ENCODE peak calls at places on chromosome 9, in eight cellular contexts. G is WTC11, B is GM20000, A is mucosa of descending colon, C is hepatocyte, T is MM.1S, Q is stomach, H is MCF 10A. U is an unnamed sample.

GRCh38 chr9:132411091-132411508 is 1.1 kb downstream of the CFAP77 start:
- DNase-seq in A (peak), G (peak), H (peak), C (peak), T (peak), Q (peak), B (peak), U (peak)

GRCh38 chr9:116945817-116946216 is 258.7 kb downstream of the TRIM32 start:
- DNase-seq in C (no peak), Q (no peak), H (no peak), G (no peak), B (no peak), T (no peak), A (no peak), U (peak)

GRCh38 chr9:125426926-125427325 is 165.3 kb downstream of the GAPVD1 start:
- DNase-seq in C (no peak), A (no peak), B (no peak), H (no peak), G (no peak), Q (no peak), T (no peak), U (no peak)

GRCh38 chr9:123861086-123861707 is 68.7 kb downstream of the DENND1A start:
- DNase-seq in A (no peak), B (no peak), C (no peak), G (no peak), T (no peak), Q (no peak), H (no peak), U (no peak)

GRCh38 chr9:22463205-22463604 is 16.6 kb downstream of the DMRTA1 start:
- DNase-seq in B (no peak), Q (no peak), G (no peak), H (no peak), A (no peak), T (no peak), C (no peak), U (no peak)

GRCh38 chr9:89655990-89656657 is 51.3 kb downstream of the GADD45G start:
- DNase-seq in H (no peak), B (no peak), Q (no peak), A (no peak), C (no peak), G (no peak), T (no peak), U (no peak)

GRCh38 chr9:36036780-36037579 is at the start of gene RECK:
- DNase-seq in A (peak), Q (peak), B (peak), C (peak), T (peak), H (peak), G (peak), U (peak)

GRCh38 chr9:20630241-20630943 is 8.1 kb upstream of the MLLT3 start:
- DNase-seq in C (no peak), T (no peak), A (no peak), B (no peak), Q (no peak), G (no peak), H (no peak), U (no peak)

GRCh38 chr9:123420560-123421210 is 64.7 kb downstream of the CRB2 start:
- DNase-seq in T (no peak), B (no peak), C (no peak), A (no peak), G (no peak), H (no peak), Q (no peak), U (peak)

GRCh38 chr9:14868772-14869583 is 41.2 kb downstream of the FREM1 start:
- DNase-seq in A (no peak), Q (no peak), H (no peak), G (no peak), C (no peak), T (no peak), B (no peak), U (no peak)

GRCh38 chr9:122223435-122223834 is 5.3 kb downstream of the LHX6 start:
- DNase-seq in B (no peak), Q (no peak), T (no peak), H (no peak), G (no peak), C (no peak), A (no peak), U (no peak)

GRCh38 chr9:113593682-113594281 is 130.3 kb downstream of the RGS3 start:
- DNase-seq in G (peak), A (peak), H (peak), C (peak), T (no peak), B (peak), Q (peak), U (no peak)

GRCh38 chr9:4970970-4971641 is 14.0 kb upstream of the JAK2 start:
- DNase-seq in C (no peak), G (no peak), Q (peak), T (peak), B (peak), H (no peak), A (no peak), U (peak)

GRCh38 chr9:37675661-37676060 is 24.9 kb downstream of the FRMPD1 start:
- DNase-seq in A (peak), H (no peak), T (no peak), G (no peak), B (no peak), Q (no peak), C (no peak), U (no peak)

GRCh38 chr9:9783211-9783610 is 829.6 kb downstream of the PTPRD start:
- DNase-seq in A (no peak), Q (no peak), T (no peak), G (no peak), B (no peak), C (no peak), H (no peak), U (no peak)

GRCh38 chr9:119369670-119370366 is 583 bp upstream of the BRINP1 start:
- DNase-seq in A (no peak), H (no peak), Q (no peak), B (no peak), T (no peak), C (no peak), G (no peak), U (no peak)

GRCh38 chr9:94865599-94866456 is 139.3 kb downstream of the AOPEP start:
- DNase-seq in A (no peak), H (no peak), B (no peak), G (no peak), C (peak), T (no peak), Q (peak), U (no peak)

GRCh38 chr9:116174347-116174746 is 20.8 kb downstream of the PAPPA start:
- DNase-seq in C (peak), H (peak), G (no peak), Q (no peak), A (no peak), B (no peak), T (no peak), U (no peak)

GRCh38 chr9:84140535-84141101 is 160.0 kb downstream of the RMI1 start:
- DNase-seq in B (no peak), H (no peak), Q (peak), G (peak), T (no peak), C (peak), A (peak), U (no peak)

GRCh38 chr9:99445377-99445891 is 223.4 kb downstream of the SEC61B start:
- DNase-seq in B (no peak), H (peak), G (no peak), T (no peak), C (peak), A (no peak), Q (no peak), U (no peak)

GRCh38 chr9:696332-697090 is 145.0 kb upstream of the DMRT1 start:
- DNase-seq in T (no peak), H (peak), G (no peak), C (peak), Q (no peak), B (no peak), A (no peak), U (no peak)

GRCh38 chr9:105063665-105064247 is 135.8 kb upstream of the ABCA1 start:
- DNase-seq in C (peak), A (no peak), Q (no peak), G (no peak), T (no peak), H (peak), B (no peak), U (peak)

GRCh38 chr9:116689633-116690032 is 2.5 kb downstream of the TRIM32 start:
- DNase-seq in H (no peak), T (no peak), B (no peak), G (no peak), Q (no peak), C (no peak), A (no peak), U (no peak)

GRCh38 chr9:99054581-99054980 is 50.3 kb upstream of the TGFBR1 start:
- DNase-seq in H (no peak), B (no peak), A (no peak), Q (no peak), G (no peak), T (no peak), C (no peak), U (no peak)

GRCh38 chr9:71962328-71962727 is 50.9 kb downstream of the C9orf85 start:
- DNase-seq in G (no peak), A (no peak), T (no peak), H (no peak), B (no peak), C (peak), Q (no peak), U (no peak)

GRCh38 chr9:9556865-9557803 is 1055.7 kb downstream of the PTPRD start:
- DNase-seq in G (peak), Q (no peak), H (no peak), A (no peak), C (no peak), B (no peak), T (peak), U (no peak)

GRCh38 chr9:133386338-133386737 is 10.2 kb downstream of the STKLD1 start:
- DNase-seq in C (no peak), Q (no peak), B (no peak), H (no peak), A (no peak), G (no peak), T (no peak), U (no peak)

GRCh38 chr9:131685753-131686706 is 53.8 kb downstream of the RAPGEF1 start:
- DNase-seq in C (no peak), Q (no peak), B (no peak), H (no peak), A (no peak), T (no peak), G (no peak), U (no peak)

GRCh38 chr9:125405938-125406811 is 144.5 kb downstream of the GAPVD1 start:
- DNase-seq in G (no peak), H (peak), Q (no peak), A (no peak), C (no peak), T (no peak), B (no peak), U (no peak)

GRCh38 chr9:96619491-96620154 is at the start of gene CDC14B:
- DNase-seq in G (peak), Q (peak), T (peak), B (peak), H (peak), C (peak), A (peak), U (no peak)

GRCh38 chr9:12818431-12819000 is 43.7 kb downstream of the LURAP1L start:
- DNase-seq in T (no peak), G (no peak), A (peak), C (peak), B (no peak), Q (no peak), H (peak), U (no peak)

GRCh38 chr9:692636-693459 is 148.6 kb upstream of the DMRT1 start:
- DNase-seq in G (no peak), T (no peak), B (no peak), Q (no peak), A (no peak), C (no peak), H (peak), U (no peak)

GRCh38 chr9:129868571-129869486 is 33.6 kb downstream of the USP20 start:
- DNase-seq in G (no peak), C (no peak), H (no peak), Q (peak), B (no peak), T (peak), A (peak), U (no peak)

GRCh38 chr9:21967169-21967568 is 27.0 kb downstream of the CDKN2A start:
- DNase-seq in G (peak), H (no peak), A (no peak), T (no peak), C (no peak), Q (no peak), B (no peak), U (no peak)

GRCh38 chr9:90915693-90916092 is 114.1 kb downstream of the SYK start:
- DNase-seq in H (peak), Q (peak), T (peak), A (no peak), G (peak), B (peak), C (peak), U (peak)

GRCh38 chr9:137620581-137620980 is 1.8 kb downstream of the EHMT1 start:
- DNase-seq in C (no peak), Q (no peak), H (no peak), B (no peak), T (no peak), A (peak), G (no peak), U (no peak)

GRCh38 chr9:137618105-137619067 is at the start of gene EHMT1:
- DNase-seq in C (peak), H (peak), Q (peak), A (peak), G (peak), B (peak), T (peak), U (peak)

GRCh38 chr9:137619240-137620090 is 660 bp downstream of the EHMT1 start:
- DNase-seq in B (peak), C (peak), Q (peak), A (peak), H (peak), G (peak), T (peak), U (no peak)

GRCh38 chr9:137626448-137626847 is 7.6 kb downstream of the EHMT1 start:
- DNase-seq in H (no peak), B (no peak), G (no peak), C (no peak), T (no peak), Q (no peak), A (no peak), U (no peak)

DNA sequence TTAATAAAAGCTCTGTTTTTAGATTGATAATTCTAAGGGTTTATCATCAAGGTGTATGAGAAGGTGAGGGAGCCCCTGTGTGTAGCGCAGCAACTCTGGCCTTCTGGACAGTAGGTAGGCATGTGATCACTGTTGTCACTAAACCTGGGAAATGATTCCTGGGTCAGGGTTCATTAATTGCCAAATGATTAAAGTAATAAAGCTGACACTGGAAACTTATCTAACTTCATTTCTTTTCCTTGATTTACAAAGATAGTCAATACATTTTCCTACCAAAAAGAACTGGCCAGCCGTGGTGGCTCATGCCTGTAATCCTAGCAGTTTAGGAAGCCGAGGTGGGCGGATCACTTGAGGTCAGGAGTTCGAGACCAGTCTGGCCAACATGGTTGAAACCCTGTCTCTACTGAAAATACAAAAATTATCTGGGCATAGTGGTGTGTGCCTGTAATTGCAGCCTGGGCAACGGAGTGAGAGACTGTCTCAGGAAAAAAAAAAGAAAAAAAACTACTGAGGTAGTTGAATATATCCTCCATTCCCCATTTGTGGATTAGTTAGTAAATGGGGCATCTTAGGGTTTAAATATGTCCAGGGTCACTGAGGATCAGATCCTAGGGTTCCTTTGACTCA is 2.4 kb downstream of the EHMT1 start:
- DNase-seq in G (no peak), A (peak), C (no peak), Q (no peak), T (peak), B (no peak), H (no peak), U (no peak)
- TF ChIP-seq CTCF in G (no peak), A (no peak), C (peak), Q (peak), T (peak), B (no peak), H (peak), U (peak)

GRCh38 chr9:69785757-69786156 is 25.9 kb upstream of the PTAR1 start:
- DNase-seq in C (peak), G (no peak), B (no peak), Q (no peak), H (peak), T (no peak), A (no peak), U (no peak)
- TF ChIP-seq CTCF in C (peak), G (no peak), B (no peak), Q (no peak), H (no peak), T (peak), A (no peak), U (no peak)

DNA sequence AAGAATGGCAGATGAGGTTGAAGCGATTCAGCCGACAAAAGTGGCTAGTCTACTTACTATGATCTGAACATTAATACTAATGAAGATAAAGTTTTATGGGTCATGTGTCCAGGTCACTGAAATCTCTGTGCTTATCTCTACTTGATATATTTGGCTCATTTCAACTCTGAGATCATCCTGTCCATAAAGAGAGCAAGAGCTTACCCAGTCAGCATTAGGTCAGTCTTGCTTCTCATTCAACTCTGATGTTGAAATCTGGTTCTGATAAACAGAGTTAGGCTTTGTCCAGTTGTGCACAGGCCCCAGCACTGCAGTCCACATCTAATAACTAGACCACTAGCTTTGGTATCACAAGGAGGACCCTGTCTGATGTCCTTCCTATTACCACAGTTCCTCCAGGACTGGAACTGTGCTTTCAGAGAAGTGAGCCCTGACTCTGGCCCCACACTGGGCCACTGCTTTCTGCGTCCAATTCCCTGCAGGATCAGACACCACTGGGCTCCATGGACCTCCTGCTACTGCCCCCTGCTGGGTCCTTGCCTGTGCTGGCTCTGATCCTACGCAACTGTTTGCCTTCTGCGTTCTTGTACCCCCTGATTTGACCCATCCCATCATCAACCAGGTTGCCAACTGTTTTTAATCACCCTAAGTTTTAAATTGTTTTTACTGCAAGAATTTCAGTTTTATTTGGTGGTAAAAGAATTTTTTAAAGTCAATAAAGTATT is 23.7 kb upstream of the FAM120A start:
- DNase-seq in A (peak), Q (no peak), B (no peak), G (peak), T (no peak), H (peak), C (no peak), U (no peak)
- TF ChIP-seq CTCF in A (no peak), Q (no peak), B (peak), G (no peak), T (peak), H (peak), C (peak), U (peak)

DNA sequence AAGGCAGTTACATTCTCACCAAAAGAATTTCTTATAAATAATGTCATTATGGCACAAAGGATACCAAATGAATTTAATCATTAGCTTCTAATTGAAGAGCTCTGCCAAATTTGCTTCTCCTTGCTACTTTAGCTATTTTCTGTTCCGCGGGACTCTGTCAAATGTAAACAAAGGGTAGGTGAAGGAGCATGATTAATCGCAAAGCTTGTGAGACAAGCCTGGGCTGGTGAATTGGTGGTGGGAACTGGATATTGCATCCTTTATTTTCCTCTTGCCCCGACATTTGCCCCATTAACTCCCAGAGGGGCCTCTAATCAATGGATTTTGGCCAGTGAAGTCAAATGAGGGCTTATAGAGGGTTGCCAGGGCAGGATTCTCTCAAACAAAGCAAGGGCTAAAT is 234.2 kb upstream of the RFX3 start:
- DNase-seq in T (no peak), H (peak), Q (no peak), A (no peak), G (no peak), B (no peak), C (no peak), U (no peak)
- TF ChIP-seq CTCF in T (no peak), H (peak), Q (no peak), A (no peak), G (no peak), B (no peak), C (peak), U (no peak)

GRCh38 chr9:111965566-111966019 is 69.0 kb downstream of the UGCG start:
- DNase-seq in C (peak), H (peak), T (no peak), G (no peak), Q (no peak), A (no peak), B (peak), U (no peak)
- TF ChIP-seq CTCF in C (no peak), H (no peak), T (no peak), G (no peak), Q (no peak), A (no peak), B (no peak), U (no peak)

GRCh38 chr9:120829650-120830049 is 13.1 kb downstream of the PSMD5 start:
- DNase-seq in T (no peak), Q (no peak), B (no peak), A (no peak), G (no peak), H (no peak), C (no peak), U (no peak)

GRCh38 chr9:120832766-120833165 is 10.0 kb downstream of the PSMD5 start:
- DNase-seq in B (no peak), A (no peak), T (no peak), G (no peak), Q (no peak), H (no peak), C (no peak), U (no peak)

GRCh38 chr9:120830151-120830550 is 12.6 kb downstream of the PSMD5 start:
- DNase-seq in T (no peak), H (no peak), G (no peak), A (no peak), Q (no peak), C (no peak), B (no peak), U (no peak)

GRCh38 chr9:120833311-120833710 is 9.4 kb downstream of the PSMD5 start:
- DNase-seq in A (no peak), B (no peak), C (no peak), Q (no peak), H (no peak), G (no peak), T (no peak), U (no peak)

GRCh38 chr9:120830865-120831264 is 11.9 kb downstream of the PSMD5 start:
- DNase-seq in A (no peak), C (no peak), G (no peak), H (no peak), Q (no peak), B (no peak), T (no peak), U (no peak)
- TF ChIP-seq CTCF in A (no peak), C (no peak), G (no peak), H (no peak), Q (no peak), B (no peak), T (no peak), U (no peak)

GRCh38 chr9:128034821-128035764 is 32.0 kb downstream of the NAIF1 start:
- DNase-seq in A (peak), H (peak), C (peak), G (peak), T (peak), Q (peak), B (peak), U (peak)
- TF ChIP-seq CTCF in A (peak), H (peak), C (peak), G (peak), T (peak), Q (peak), B (peak), U (peak)

DNA sequence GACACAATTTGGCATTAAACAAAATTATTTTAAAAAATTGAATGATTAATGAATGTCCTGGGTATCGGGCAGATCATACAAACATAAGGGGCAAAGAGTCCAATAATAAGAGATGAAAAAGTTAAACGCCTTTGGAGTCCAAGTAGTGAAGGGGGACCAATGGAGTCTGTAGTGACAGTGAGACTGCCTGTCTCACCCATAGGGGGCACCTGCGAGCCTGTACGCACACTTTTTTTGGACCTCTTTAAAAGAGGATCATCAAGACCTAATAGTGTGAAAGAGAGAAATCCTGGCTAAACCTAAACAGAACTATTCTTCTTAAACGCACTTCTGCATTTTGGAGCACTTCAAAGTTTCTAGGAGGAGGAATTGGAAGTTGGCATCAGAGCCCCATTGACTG is 636.0 kb upstream of the KLF4 start:
- DNase-seq in H (peak), T (no peak), G (peak), A (no peak), C (no peak), B (no peak), Q (no peak), U (no peak)
- TF ChIP-seq CTCF in H (peak), T (no peak), G (peak), A (no peak), C (no peak), B (no peak), Q (no peak), U (peak)